ENCODE peak calls at places on chromosomes 6 and 20, in four cellular contexts. One of them, this sample, is unnamed.

GRCh38 chr6:124433369-124434064 is 528.7 kb upstream of the RNF217 start:
- DNase-seq in RPMI7951: no peak
- DNase-seq in activated gamma-delta T cell treated with Interleukin-2 at 50 U/mL for 16 hours: no peak
- DNase-seq in AG04450: no peak
- DNase-seq in this sample: no peak

GRCh38 chr6:57265755-57266221 is 43.7 kb upstream of the RAB23 start:
- DNase-seq in RPMI7951: peak
- DNase-seq in activated gamma-delta T cell treated with Interleukin-2 at 50 U/mL for 16 hours: no peak
- DNase-seq in AG04450: peak
- DNase-seq in this sample: no peak

GRCh38 chr6:129853996-129854711 is 7.0 kb downstream of the TMEM244 start:
- DNase-seq in AG04450: no peak
- DNase-seq in RPMI7951: peak
- DNase-seq in activated gamma-delta T cell treated with Interleukin-2 at 50 U/mL for 16 hours: no peak
- DNase-seq in this sample: no peak

GRCh38 chr6:99114769-99115406 is 167.1 kb upstream of the FBXL4 start:
- DNase-seq in AG04450: no peak
- DNase-seq in activated gamma-delta T cell treated with Interleukin-2 at 50 U/mL for 16 hours: no peak
- DNase-seq in RPMI7951: no peak
- DNase-seq in this sample: no peak

GRCh38 chr20:32195581-32195980 is 12.0 kb downstream of the PLAGL2 start:
- DNase-seq in RPMI7951: no peak
- DNase-seq in AG04450: no peak
- DNase-seq in activated gamma-delta T cell treated with Interleukin-2 at 50 U/mL for 16 hours: no peak
- DNase-seq in this sample: no peak

GRCh38 chr6:138204792-138205384 is 13.4 kb downstream of the PBOV1 start:
- DNase-seq in AG04450: no peak
- DNase-seq in RPMI7951: no peak
- DNase-seq in activated gamma-delta T cell treated with Interleukin-2 at 50 U/mL for 16 hours: no peak
- DNase-seq in this sample: no peak

GRCh38 chr6:13194852-13195251 is 133.5 kb downstream of the TBC1D7 start:
- DNase-seq in RPMI7951: peak
- DNase-seq in activated gamma-delta T cell treated with Interleukin-2 at 50 U/mL for 16 hours: peak
- DNase-seq in AG04450: peak
- DNase-seq in this sample: no peak

GRCh38 chr6:7241709-7242645 is 71.0 kb downstream of the SSR1 start:
- DNase-seq in AG04450: no peak
- DNase-seq in activated gamma-delta T cell treated with Interleukin-2 at 50 U/mL for 16 hours: no peak
- DNase-seq in RPMI7951: no peak
- DNase-seq in this sample: no peak

GRCh38 chr20:32583581-32584045 is 1.5 kb downstream of the NOL4L start:
- DNase-seq in AG04450: no peak
- DNase-seq in RPMI7951: no peak
- DNase-seq in activated gamma-delta T cell treated with Interleukin-2 at 50 U/mL for 16 hours: no peak
- DNase-seq in this sample: no peak